ENCODE peak calls at places on chromosomes 4 and X, in four cellular contexts. One of them, this sample, is unnamed.

GRCh38 chrX:101230636-101231035 is 11.1 kb downstream of the DRP2 start:
- DNase-seq in IMR-90: peak
- DNase-seq in H9: no peak
- DNase-seq in neuronal stem cell: no peak
- DNase-seq in this sample: no peak

GRCh38 chr4:98625399-98625798 is 33.0 kb downstream of the TSPAN5 start:
- DNase-seq in neuronal stem cell: no peak
- DNase-seq in IMR-90: no peak
- DNase-seq in H9: no peak
- DNase-seq in this sample: no peak

GRCh38 chrX:125205084-125205917 is 114.4 kb upstream of the TEX13C start:
- DNase-seq in IMR-90: no peak
- DNase-seq in H9: peak
- DNase-seq in neuronal stem cell: peak
- DNase-seq in this sample: no peak

GRCh38 chrX:124256981-124257380 is 75.5 kb upstream of the TEX13D start:
- DNase-seq in IMR-90: no peak
- DNase-seq in neuronal stem cell: no peak
- DNase-seq in H9: no peak
- DNase-seq in this sample: no peak

GRCh38 chrX:39242187-39242586 is 440.9 kb downstream of the MID1IP1 start:
- DNase-seq in IMR-90: no peak
- DNase-seq in neuronal stem cell: no peak
- DNase-seq in H9: peak
- DNase-seq in this sample: no peak

GRCh38 chr4:56531149-56531770 is 25.7 kb downstream of the ARL9 start:
- DNase-seq in H9: no peak
- DNase-seq in neuronal stem cell: no peak
- DNase-seq in IMR-90: no peak
- DNase-seq in this sample: peak

GRCh38 chr4:80407246-80407645 is 71.7 kb downstream of the CFAP299 start:
- DNase-seq in neuronal stem cell: no peak
- DNase-seq in H9: no peak
- DNase-seq in IMR-90: peak
- DNase-seq in this sample: no peak

GRCh38 chr4:73021634-73022033 is 47.9 kb downstream of the COX18 start:
- DNase-seq in H9: no peak
- DNase-seq in neuronal stem cell: no peak
- DNase-seq in IMR-90: peak
- DNase-seq in this sample: peak

GRCh38 chr4:57048590-57049304 is 61.4 kb downstream of the IGFBP7 start:
- DNase-seq in IMR-90: peak
- DNase-seq in neuronal stem cell: no peak
- DNase-seq in H9: no peak
- DNase-seq in this sample: no peak

GRCh38 chr4:174580597-174580996 is 58.3 kb upstream of the HPGD start:
- DNase-seq in IMR-90: no peak
- DNase-seq in neuronal stem cell: no peak
- DNase-seq in H9: no peak
- DNase-seq in this sample: no peak

GRCh38 chr4:2825740-2826139 is 17.9 kb upstream of the ADD1 start:
- DNase-seq in H9: no peak
- DNase-seq in IMR-90: no peak
- DNase-seq in neuronal stem cell: no peak
- DNase-seq in this sample: no peak

GRCh38 chr4:176034498-176034897 is 31.1 kb upstream of the WDR17 start:
- DNase-seq in neuronal stem cell: peak
- DNase-seq in IMR-90: peak
- DNase-seq in H9: no peak
- DNase-seq in this sample: peak

GRCh38 chrX:108511721-108512120 is 72.1 kb downstream of the COL4A5 start:
- DNase-seq in neuronal stem cell: no peak
- DNase-seq in IMR-90: peak
- DNase-seq in H9: no peak
- DNase-seq in this sample: no peak

GRCh38 chrX:77510007-77510406 is 62.8 kb downstream of the FGF16 start:
- DNase-seq in neuronal stem cell: no peak
- DNase-seq in H9: no peak
- DNase-seq in IMR-90: peak
- DNase-seq in this sample: no peak

GRCh38 chr4:1683371-1683902 is 676 bp downstream of the FAM53A start:
- DNase-seq in neuronal stem cell: peak
- DNase-seq in IMR-90: peak
- DNase-seq in H9: peak
- DNase-seq in this sample: peak

GRCh38 chr4:76302856-76303438 is 3.6 kb upstream of the STBD1 start:
- DNase-seq in neuronal stem cell: no peak
- DNase-seq in IMR-90: no peak
- DNase-seq in H9: no peak
- DNase-seq in this sample: no peak

GRCh38 chr4:83125738-83126141 is 11.2 kb upstream of the PLAC8 start:
- DNase-seq in H9: no peak
- DNase-seq in IMR-90: no peak
- DNase-seq in neuronal stem cell: no peak
- DNase-seq in this sample: peak

GRCh38 chrX:97401154-97401553 is 517.4 kb downstream of the RPA4 start:
- DNase-seq in H9: no peak
- DNase-seq in neuronal stem cell: no peak
- DNase-seq in IMR-90: no peak
- DNase-seq in this sample: no peak

GRCh38 chr4:143616771-143617170 is 83.7 kb downstream of the FREM3 start:
- DNase-seq in H9: no peak
- DNase-seq in IMR-90: no peak
- DNase-seq in neuronal stem cell: no peak
- DNase-seq in this sample: no peak

GRCh38 chrX:48474127-48474526 is 1.9 kb upstream of the FTSJ1 start:
- DNase-seq in neuronal stem cell: no peak
- DNase-seq in IMR-90: no peak
- DNase-seq in H9: no peak
- DNase-seq in this sample: no peak

GRCh38 chr4:135838889-135839288 is 1637.3 kb upstream of the PABPC4L start:
- DNase-seq in neuronal stem cell: peak
- DNase-seq in H9: peak
- DNase-seq in IMR-90: peak
- DNase-seq in this sample: peak

GRCh38 chr4:18111100-18111499 is 89.5 kb upstream of the LCORL start:
- DNase-seq in IMR-90: no peak
- DNase-seq in neuronal stem cell: no peak
- DNase-seq in H9: no peak
- DNase-seq in this sample: peak

GRCh38 chr4:126779001-126779400 is 853.8 kb upstream of the INTU start:
- DNase-seq in neuronal stem cell: no peak
- DNase-seq in IMR-90: no peak
- DNase-seq in H9: no peak
- DNase-seq in this sample: no peak

GRCh38 chrX:54482839-54483593 is 13.0 kb downstream of the FGD1 start:
- DNase-seq in neuronal stem cell: no peak
- DNase-seq in H9: peak
- DNase-seq in IMR-90: no peak
- DNase-seq in this sample: no peak

GRCh38 chrX:18119856-18120255 is 100.8 kb downstream of the BEND2 start:
- DNase-seq in neuronal stem cell: no peak
- DNase-seq in IMR-90: no peak
- DNase-seq in H9: no peak
- DNase-seq in this sample: no peak

DNA sequence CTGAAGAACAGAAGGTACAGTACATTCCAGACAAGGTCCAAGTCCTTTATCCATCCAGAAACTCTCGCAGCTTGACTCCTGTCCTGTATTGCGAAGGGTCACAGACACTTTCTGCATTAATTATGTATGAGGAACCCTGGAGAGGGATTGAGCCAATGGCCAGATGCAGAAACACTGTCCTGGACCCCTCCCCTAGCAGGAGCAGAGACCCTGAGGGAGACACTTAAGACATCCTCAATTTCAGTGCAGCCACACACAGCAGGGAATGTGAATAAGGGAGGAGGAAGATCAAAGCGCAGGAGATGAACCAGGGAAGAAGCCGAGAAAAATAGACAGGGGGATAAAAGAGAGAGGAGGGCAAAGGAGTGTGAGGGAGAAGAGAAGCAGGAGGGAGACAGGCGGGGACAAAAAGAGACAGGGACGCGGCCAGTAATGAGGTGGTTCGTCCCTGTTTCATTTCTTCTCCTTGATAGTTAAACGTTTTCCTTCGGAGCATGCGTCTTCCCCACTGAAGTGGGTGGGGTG is 356.5 kb upstream of the NOCT start:
- DNase-seq in IMR-90: no peak
- DNase-seq in neuronal stem cell: no peak
- DNase-seq in H9: peak
- DNase-seq in this sample: no peak
- H4K91ac ChIP-seq in IMR-90: no peak
- H4K91ac ChIP-seq in neuronal stem cell: no peak
- H4K91ac ChIP-seq in H9: no peak
- H4K91ac ChIP-seq in this sample: no peak

DNA sequence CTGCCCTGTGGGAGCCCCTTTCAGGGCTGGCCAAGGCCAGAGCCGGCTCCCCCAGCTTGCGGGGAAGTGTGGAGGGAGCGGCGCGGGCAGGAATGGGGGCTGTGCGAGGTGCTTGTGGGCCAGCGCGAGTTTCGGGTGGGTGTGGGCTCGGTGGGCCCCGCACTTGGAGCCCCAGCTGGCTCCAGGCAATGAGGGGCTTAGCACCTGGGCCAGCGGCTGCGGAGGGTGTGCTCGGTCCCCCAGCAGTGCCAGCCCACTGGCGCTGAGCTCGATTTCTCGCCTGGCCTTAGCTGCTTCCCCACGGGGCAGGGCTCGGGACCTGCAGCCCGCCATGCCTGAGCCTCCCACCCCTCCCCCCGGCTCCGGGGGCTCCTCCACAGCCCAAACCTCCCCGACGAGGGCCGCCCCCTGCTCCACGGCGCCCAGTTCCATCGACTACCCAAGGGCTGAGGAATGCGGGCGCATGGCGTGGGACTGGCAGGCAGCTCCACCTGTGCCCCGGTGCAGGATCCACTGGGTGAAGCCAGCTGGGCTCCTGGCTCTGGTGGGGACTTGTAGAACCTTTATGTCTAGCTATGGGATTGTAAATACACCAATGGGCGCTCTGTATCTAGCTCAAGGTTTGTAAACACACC is 1378.9 kb downstream of the RAPGEF2 start:
- DNase-seq in IMR-90: no peak
- DNase-seq in neuronal stem cell: no peak
- DNase-seq in H9: no peak
- DNase-seq in this sample: no peak
- H4K91ac ChIP-seq in IMR-90: no peak
- H4K91ac ChIP-seq in neuronal stem cell: no peak
- H4K91ac ChIP-seq in H9: no peak
- H4K91ac ChIP-seq in this sample: no peak

GRCh38 chr4:158553364-158553763 is 31.7 kb downstream of the RXFP1 start:
- DNase-seq in neuronal stem cell: no peak
- DNase-seq in IMR-90: no peak
- DNase-seq in H9: no peak
- DNase-seq in this sample: no peak
- H4K91ac ChIP-seq in neuronal stem cell: no peak
- H4K91ac ChIP-seq in IMR-90: no peak
- H4K91ac ChIP-seq in H9: no peak
- H4K91ac ChIP-seq in this sample: no peak

GRCh38 chrX:119075271-119075670 is 2.5 kb downstream of the CT47C1 start:
- DNase-seq in H9: no peak
- DNase-seq in IMR-90: no peak
- DNase-seq in neuronal stem cell: no peak
- DNase-seq in this sample: no peak
- H4K91ac ChIP-seq in H9: no peak
- H4K91ac ChIP-seq in IMR-90: no peak
- H4K91ac ChIP-seq in neuronal stem cell: no peak
- H4K91ac ChIP-seq in this sample: no peak

GRCh38 chr4:86453044-86453501 is 93.2 kb upstream of the MAPK10 start:
- DNase-seq in H9: no peak
- DNase-seq in IMR-90: peak
- DNase-seq in neuronal stem cell: no peak
- DNase-seq in this sample: no peak

GRCh38 chr4:86452323-86452995 is 92.6 kb upstream of the MAPK10 start:
- DNase-seq in IMR-90: peak
- DNase-seq in neuronal stem cell: no peak
- DNase-seq in H9: no peak
- DNase-seq in this sample: no peak

GRCh38 chr4:86450189-86450588 is 90.3 kb upstream of the MAPK10 start:
- DNase-seq in IMR-90: no peak
- DNase-seq in neuronal stem cell: no peak
- DNase-seq in H9: no peak
- DNase-seq in this sample: no peak

GRCh38 chr4:86450861-86451260 is 91.0 kb upstream of the MAPK10 start:
- DNase-seq in H9: no peak
- DNase-seq in neuronal stem cell: no peak
- DNase-seq in IMR-90: no peak
- DNase-seq in this sample: no peak

DNA sequence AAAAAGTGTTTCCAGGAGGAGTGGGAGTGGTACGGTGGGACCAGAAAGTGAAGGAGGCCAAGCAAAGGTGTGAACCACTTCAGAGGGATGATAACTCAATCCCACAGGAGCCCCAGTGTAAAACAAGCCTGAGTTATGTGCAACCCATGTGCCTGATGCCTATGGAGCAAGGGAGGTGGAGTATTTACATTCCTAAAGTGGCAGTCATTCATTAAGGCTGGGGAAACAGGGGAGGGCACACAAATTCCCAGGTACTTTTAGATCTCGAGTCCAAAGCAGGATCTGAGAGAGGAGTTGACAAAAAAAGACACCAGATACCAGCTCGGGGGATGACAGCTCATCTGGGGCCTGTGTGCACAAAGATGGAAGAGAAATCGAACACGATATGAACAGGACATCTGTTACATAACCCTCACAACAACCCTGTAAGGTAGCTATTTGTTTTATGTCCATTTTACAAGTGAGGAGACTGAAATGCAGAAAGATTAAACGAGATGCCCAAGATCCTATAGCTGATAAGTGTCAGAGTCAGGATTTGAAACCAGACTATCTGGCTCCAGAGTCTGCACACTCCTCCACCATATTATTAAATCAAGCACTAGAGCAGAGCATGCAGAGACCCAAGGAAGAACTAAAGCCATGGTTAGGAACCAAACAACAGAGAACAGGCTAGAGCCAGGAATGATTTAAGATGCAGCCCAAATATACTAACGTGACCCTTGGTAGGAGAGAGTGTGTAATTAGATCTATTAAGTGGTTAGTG is 91.9 kb upstream of the MAPK10 start:
- DNase-seq in IMR-90: peak
- DNase-seq in H9: no peak
- DNase-seq in neuronal stem cell: no peak
- DNase-seq in this sample: peak
- H4K91ac ChIP-seq in IMR-90: no peak
- H4K91ac ChIP-seq in H9: no peak
- H4K91ac ChIP-seq in neuronal stem cell: no peak
- H4K91ac ChIP-seq in this sample: no peak

DNA sequence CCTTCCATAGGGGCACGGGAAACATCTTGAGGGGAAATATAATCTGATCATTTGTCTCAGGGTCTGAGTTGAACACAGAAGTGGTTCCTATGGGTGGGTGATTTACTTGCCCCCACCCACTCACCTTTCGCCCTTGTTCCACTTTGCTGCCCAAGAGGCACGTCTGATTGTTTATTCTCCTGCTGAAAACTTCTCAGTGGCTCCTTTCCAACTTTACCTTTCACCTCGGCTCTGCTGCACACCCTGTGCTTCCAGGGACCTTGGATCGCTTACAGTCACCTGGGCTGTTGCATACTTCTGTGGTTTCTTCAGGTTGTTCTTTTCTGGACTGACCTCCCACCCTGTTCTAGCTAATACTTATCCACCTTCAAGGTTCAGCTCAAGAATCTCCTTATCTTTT is 213.4 kb upstream of the JADE1 start:
- DNase-seq in H9: no peak
- DNase-seq in neuronal stem cell: no peak
- DNase-seq in IMR-90: no peak
- DNase-seq in this sample: no peak
- H4K91ac ChIP-seq in H9: no peak
- H4K91ac ChIP-seq in neuronal stem cell: no peak
- H4K91ac ChIP-seq in IMR-90: no peak
- H4K91ac ChIP-seq in this sample: peak